ENCODE peak calls at places on chromosome 13, in nine cellular contexts. W is CD8-positive, alpha-beta memory T cell; L is breast epithelium; C is heart left ventricle; Q is tibial nerve; V is ovary; A is substantia nigra; E is heart right ventricle; S is RWPE1. U is an unnamed sample.

GRCh38 chr13:87498681-87499080 is 172.5 kb upstream of the SLITRK5 start:
- DNase-seq in V (no peak), W (no peak), S (peak), Q (no peak), E (no peak), L (no peak), A (no peak), C (no peak), U (no peak)

GRCh38 chr13:60745343-60745742 is 348.3 kb downstream of the TDRD3 start:
- DNase-seq in A (no peak), W (no peak), E (no peak), L (no peak), C (no peak), Q (no peak), V (no peak), S (no peak), U (no peak)

GRCh38 chr13:92807343-92807742 is 419.3 kb upstream of the GPC6 start:
- DNase-seq in C (no peak), E (no peak), Q (no peak), A (no peak), V (no peak), S (no peak), L (no peak), W (no peak), U (no peak)

GRCh38 chr13:20121154-20121515 is 39.7 kb downstream of the GJA3 start:
- DNase-seq in L (no peak), C (no peak), W (no peak), E (no peak), Q (no peak), S (no peak), A (no peak), V (no peak), U (no peak)

GRCh38 chr13:21310220-21310619 is 133.8 kb downstream of the MRPL57 start:
- DNase-seq in V (no peak), W (no peak), L (no peak), C (no peak), A (no peak), E (no peak), Q (no peak), S (peak), U (no peak)

GRCh38 chr13:40615619-40616018 is 50.8 kb downstream of the FOXO1 start:
- DNase-seq in Q (no peak), W (no peak), S (no peak), L (no peak), C (no peak), A (no peak), E (no peak), V (no peak), U (no peak)

GRCh38 chr13:95516492-95516891 is 36.0 kb upstream of the CLDN10 start:
- DNase-seq in A (no peak), E (no peak), S (no peak), C (no peak), V (no peak), Q (no peak), L (no peak), W (no peak), U (no peak)

GRCh38 chr13:58883405-58883804 is 1251.9 kb downstream of the PCDH17 start:
- DNase-seq in A (no peak), L (no peak), S (no peak), V (no peak), Q (no peak), W (no peak), C (no peak), E (no peak), U (no peak)

GRCh38 chr13:49731766-49732165 is 40.5 kb upstream of the EBPL start:
- DNase-seq in A (no peak), E (no peak), C (no peak), Q (no peak), W (no peak), L (no peak), S (peak), V (no peak), U (no peak)

GRCh38 chr13:99426426-99426825 is 74.8 kb upstream of the TM9SF2 start:
- DNase-seq in S (no peak), E (no peak), C (no peak), Q (no peak), V (no peak), W (no peak), L (no peak), A (no peak), U (no peak)

GRCh38 chr13:21055016-21055415 is 6.4 kb downstream of the LATS2 start:
- DNase-seq in A (no peak), S (no peak), L (no peak), V (no peak), Q (no peak), W (no peak), C (no peak), E (no peak), U (no peak)

GRCh38 chr13:94239135-94239534 is 240.3 kb downstream of the DCT start:
- DNase-seq in S (no peak), L (no peak), C (no peak), A (no peak), V (no peak), Q (no peak), W (no peak), E (no peak), U (no peak)

GRCh38 chr13:100673376-100673830 is 1.2 kb downstream of the TMTC4 start:
- DNase-seq in L (no peak), S (no peak), E (no peak), V (peak), C (no peak), W (no peak), A (no peak), Q (no peak), U (no peak)

GRCh38 chr13:27868639-27869435 is 51.0 kb upstream of the PDX1 start:
- DNase-seq in Q (no peak), L (no peak), V (no peak), E (no peak), A (no peak), S (peak), C (no peak), W (no peak), U (no peak)
- H3K27ac ChIP-seq in Q (no peak), L (no peak), V (no peak), E (no peak), A (no peak), S (no peak), C (no peak), W (no peak), U (no peak)

GRCh38 chr13:110138700-110139036 is 168.3 kb downstream of the COL4A1 start:
- DNase-seq in S (no peak), V (no peak), L (no peak), Q (no peak), E (no peak), A (no peak), C (no peak), W (no peak), U (no peak)
- H3K27ac ChIP-seq in S (peak), V (no peak), L (peak), Q (peak), E (peak), A (no peak), C (peak), W (no peak), U (no peak)

GRCh38 chr13:39201075-39201630 is 162.9 kb downstream of the NHLRC3 start:
- DNase-seq in V (no peak), L (no peak), W (no peak), E (peak), Q (no peak), S (no peak), C (peak), A (no peak), U (no peak)

GRCh38 chr13:39196957-39197644 is 158.8 kb downstream of the NHLRC3 start:
- DNase-seq in V (no peak), L (no peak), C (no peak), Q (no peak), S (no peak), A (no peak), E (no peak), W (no peak), U (no peak)

GRCh38 chr13:39202746-39203145 is 164.5 kb downstream of the NHLRC3 start:
- DNase-seq in Q (no peak), C (no peak), L (no peak), S (no peak), W (no peak), E (no peak), V (no peak), A (no peak), U (no peak)

DNA sequence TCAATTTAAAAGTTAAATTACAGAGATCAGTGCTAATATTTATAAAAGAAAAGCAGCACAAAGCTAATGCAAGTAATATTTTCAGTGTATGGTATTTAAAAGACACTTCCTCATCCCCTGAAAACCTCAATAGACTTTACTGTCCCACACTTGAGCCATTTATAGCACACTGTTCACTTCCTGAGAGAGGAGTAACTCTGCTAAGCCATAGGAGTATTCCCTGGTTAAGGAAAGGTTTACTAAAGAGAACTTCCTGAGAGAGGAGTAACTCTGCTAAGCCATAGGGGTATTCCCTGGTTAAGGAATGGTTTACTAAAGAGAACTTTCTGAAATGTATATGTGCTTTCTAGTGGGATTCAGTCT is 159.4 kb downstream of the NHLRC3 start:
- DNase-seq in C (no peak), V (no peak), L (no peak), S (no peak), E (no peak), A (no peak), Q (no peak), W (no peak), U (no peak)
- H3K27ac ChIP-seq in C (peak), V (no peak), L (no peak), S (no peak), E (peak), A (no peak), Q (peak), W (no peak), U (no peak)

GRCh38 chr13:81394605-81395004 is 1053.7 kb upstream of the SPRY2 start:
- DNase-seq in S (no peak), V (no peak), W (no peak), C (no peak), Q (no peak), L (no peak), E (no peak), A (no peak), U (no peak)
- H3K27ac ChIP-seq in S (no peak), V (no peak), W (no peak), C (no peak), Q (no peak), L (no peak), E (no peak), A (no peak), U (no peak)

DNA sequence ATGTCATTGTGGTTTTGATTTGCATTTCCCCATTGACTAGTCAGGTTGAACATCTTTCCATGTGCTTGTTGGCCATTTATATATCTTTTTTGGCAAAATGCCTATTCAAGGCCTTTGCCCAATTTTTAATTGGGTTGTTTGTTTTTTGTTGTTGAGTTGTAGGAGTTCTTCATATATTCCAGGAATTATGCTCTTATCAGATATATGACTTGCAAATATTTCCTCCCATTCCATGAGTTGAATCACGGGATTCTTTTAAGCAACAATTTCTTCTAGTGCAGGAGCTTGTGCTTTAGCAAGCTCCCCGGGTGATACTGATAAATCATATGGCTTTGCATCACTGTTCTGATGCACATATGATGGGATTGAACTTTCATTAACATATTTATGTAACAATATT is 47.0 kb upstream of the FLT1 start:
- DNase-seq in W (no peak), S (no peak), C (no peak), V (no peak), A (no peak), E (no peak), Q (no peak), L (no peak), U (no peak)
- H3K27ac ChIP-seq in W (no peak), S (no peak), C (no peak), V (no peak), A (no peak), E (no peak), Q (no peak), L (no peak), U (no peak)

DNA sequence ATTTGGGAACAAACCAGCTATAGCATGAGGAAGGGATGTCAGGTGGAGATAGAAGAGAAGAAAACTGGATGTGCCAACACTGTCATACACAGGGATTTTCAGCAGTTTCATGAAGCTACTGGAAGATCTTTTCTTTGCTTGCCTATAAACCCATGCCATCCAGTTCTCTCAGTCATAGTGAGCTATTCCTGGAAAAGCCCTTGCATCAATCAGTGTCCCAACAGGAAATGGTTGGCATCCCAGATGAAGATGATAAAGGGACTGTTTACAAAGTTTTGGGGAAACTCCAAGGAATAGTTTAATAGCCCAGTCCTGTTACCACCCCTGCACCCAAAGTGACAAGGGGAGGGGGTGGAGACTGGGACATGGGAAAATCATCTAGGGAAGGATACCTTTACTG is 58.5 kb upstream of the ARGLU1 start:
- DNase-seq in S (no peak), Q (no peak), V (no peak), W (no peak), A (no peak), L (no peak), C (no peak), E (no peak), U (no peak)
- H3K27ac ChIP-seq in S (no peak), Q (no peak), V (no peak), W (no peak), A (no peak), L (no peak), C (no peak), E (no peak), U (no peak)

GRCh38 chr13:48303331-48304131 is at the start of gene RB1:
- DNase-seq in C (peak), S (peak), A (peak), W (peak), E (peak), V (peak), Q (peak), L (peak), U (peak)

GRCh38 chr13:48299591-48299990 is 4.0 kb upstream of the RB1 start:
- DNase-seq in W (no peak), V (no peak), S (no peak), E (no peak), C (no peak), A (no peak), L (no peak), Q (no peak), U (no peak)

GRCh38 chr13:48302920-48303330 is 626 bp upstream of the RB1 start:
- DNase-seq in L (no peak), W (no peak), A (no peak), E (no peak), Q (no peak), S (no peak), V (no peak), C (no peak), U (no peak)

GRCh38 chr13:48304132-48304876 is 753 bp downstream of the RB1 start:
- DNase-seq in C (peak), W (no peak), L (no peak), Q (no peak), E (peak), A (peak), V (peak), S (peak), U (no peak)
- H3K27ac ChIP-seq in C (peak), W (peak), L (peak), Q (peak), E (peak), A (peak), V (peak), S (peak), U (peak)

DNA sequence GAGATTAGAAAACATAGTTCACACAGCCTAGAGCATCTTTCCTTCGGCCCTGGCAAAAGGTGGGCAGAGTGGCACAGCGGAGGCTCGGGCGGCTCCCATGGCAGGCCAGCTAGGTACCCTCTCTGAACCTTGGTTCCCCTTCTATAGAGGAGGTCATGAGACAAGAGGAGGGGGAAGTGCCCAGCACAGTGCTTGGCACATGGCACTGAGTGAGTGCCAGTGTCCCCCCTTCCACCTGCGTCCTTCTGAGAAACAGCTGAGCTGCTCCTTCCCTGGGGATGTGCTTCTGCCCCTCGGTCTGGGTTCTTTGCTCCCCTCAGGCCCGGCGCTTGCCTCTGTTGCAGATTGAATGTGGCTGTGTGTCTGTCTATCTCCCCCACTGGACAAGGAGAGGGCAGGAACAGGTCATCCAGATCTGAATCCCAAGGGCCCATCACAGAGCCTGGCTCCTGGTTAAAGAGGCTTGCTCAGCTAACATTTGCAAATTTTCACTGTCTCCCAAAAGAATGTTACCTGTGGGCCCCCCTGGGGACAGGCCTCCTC is 165.6 kb downstream of the USP12 start:
- DNase-seq in A (no peak), S (no peak), L (no peak), C (no peak), E (no peak), Q (no peak), W (no peak), V (no peak), U (no peak)
- H3K27ac ChIP-seq in A (peak), S (no peak), L (no peak), C (no peak), E (no peak), Q (no peak), W (no peak), V (no peak), U (peak)